ENCODE peak calls at places on chromosomes 11 and 22, in ten cellular contexts. U is GM04504; Y is fibroblast of lung; Z is HEK293T; D is Right ventricle myocardium superior; F is COR-L47; I is activated naive CD4-positive, alpha-beta T cell treated with Interleukin-2 at 50 U/mL for 16 hours; J is fibroblast of pulmonary artery; W is HFFc6; V is activated T-cell treated with anti-CD3 and anti-CD28 coated beads, Interleukin-2, amount 50 U/mL, for 72 hours. H is an unnamed sample.

GRCh38 chr22:35301370-35301874 is 1.7 kb downstream of the TOM1 start:
- DNase-seq in I (no peak), Y (peak), Z (no peak), D (peak), W (peak), U (peak), V (no peak), J (peak), F (no peak), H (peak)

GRCh38 chr11:5421811-5422210 is at the start of gene OR51Q1:
- DNase-seq in Y (no peak), V (no peak), I (no peak), W (no peak), Z (no peak), U (no peak), D (no peak), J (no peak), F (no peak), H (no peak)

GRCh38 chr22:30253205-30253852 is 6.8 kb upstream of the LIF start:
- DNase-seq in I (no peak), Z (no peak), Y (peak), V (no peak), U (no peak), J (peak), W (no peak), D (peak), F (peak), H (no peak)

GRCh38 chr11:134614141-134614540 is 202.1 kb upstream of the B3GAT1 start:
- DNase-seq in D (no peak), Y (no peak), U (no peak), F (no peak), J (no peak), V (no peak), I (no peak), W (no peak), Z (no peak), H (no peak)

GRCh38 chr11:90997241-90997640 is 774.4 kb upstream of the CHORDC1 start:
- DNase-seq in V (no peak), U (no peak), W (no peak), F (no peak), I (no peak), D (no peak), Y (no peak), J (no peak), Z (no peak), H (no peak)

GRCh38 chr11:108527382-108527781 is 29.2 kb upstream of the POGLUT3 start:
- DNase-seq in F (no peak), Z (no peak), Y (no peak), V (no peak), J (no peak), D (no peak), U (no peak), I (no peak), W (no peak), H (no peak)

GRCh38 chr11:3775761-3776406 is 21.5 kb downstream of the NUP98 start:
- DNase-seq in F (no peak), J (peak), D (no peak), Y (no peak), U (no peak), W (no peak), Z (no peak), V (no peak), I (no peak), H (no peak)

GRCh38 chr22:27719535-27720227 is 81.9 kb downstream of the MN1 start:
- DNase-seq in D (no peak), I (no peak), W (no peak), Y (peak), F (peak), U (no peak), Z (peak), J (peak), V (no peak), H (peak)

GRCh38 chr11:121358775-121359174 is 66.2 kb downstream of the SC5D start:
- DNase-seq in V (no peak), Y (no peak), U (no peak), Z (no peak), I (no peak), D (no peak), W (no peak), F (no peak), J (no peak), H (no peak)

GRCh38 chr22:24827305-24827704 is 21.3 kb downstream of the SGSM1 start:
- DNase-seq in I (no peak), F (peak), Z (no peak), J (no peak), V (no peak), W (no peak), Y (no peak), U (no peak), D (peak), H (no peak)

GRCh38 chr22:44347549-44347948 is 34.8 kb upstream of the SHISAL1 start:
- DNase-seq in U (no peak), Y (no peak), F (no peak), Z (no peak), D (no peak), W (no peak), V (no peak), J (no peak), I (no peak), H (no peak)

GRCh38 chr11:85109141-85109540 is 518.0 kb downstream of the DLG2 start:
- DNase-seq in U (no peak), Y (no peak), F (no peak), Z (no peak), I (no peak), J (no peak), V (no peak), D (no peak), W (no peak), H (no peak)

H was measured in KBM-7.